ENCODE peak calls at places on chromosomes 13 and 19, in nine cellular contexts. E is HTR-8/SVneo; K is GM10248; S is stimulated activated naive CD4-positive, alpha-beta T cell; Z is ascending aorta; Y is HL-60; T is glutamatergic neuron; D is tibial nerve; A is astrocyte of the spinal cord. P is an unnamed sample.

GRCh38 chr19:35168261-35168660 is 13.7 kb downstream of the FXYD5 start:
- DNase-seq in Z (no peak), S (no peak), T (no peak), Y (no peak), K (no peak), E (no peak), D (no peak), A (no peak), P (no peak)

GRCh38 chr13:50353651-50354415 is 338.6 kb downstream of the KCNRG start:
- DNase-seq in E (no peak), A (peak; percentile 75), S (no peak), T (no peak), Y (no peak), K (no peak), D (peak; percentile 37), Z (no peak), P (no peak)

GRCh38 chr19:31262673-31263308 is 86.4 kb downstream of the TSHZ3 start:
- DNase-seq in A (no peak), D (no peak), E (no peak), Z (no peak), S (no peak), K (no peak), T (no peak), Y (no peak), P (no peak)

GRCh38 chr19:2276429-2276989 is 5.5 kb downstream of the PEAK3 start:
- DNase-seq in Y (no peak), D (no peak), A (no peak), Z (no peak), E (no peak), T (no peak), S (no peak), K (no peak), P (no peak)

GRCh38 chr19:15869109-15869555 is 28.7 kb downstream of the CYP4F2 start:
- DNase-seq in K (peak; percentile 35), S (peak; percentile 56), T (peak; percentile 29), A (no peak), D (peak; percentile 36), Z (peak; percentile 52), E (peak; percentile 68), Y (peak; percentile 99), P (no peak)

GRCh38 chr13:99218969-99219368 is 18.3 kb downstream of the UBAC2 start:
- DNase-seq in E (no peak), D (no peak), T (no peak), A (no peak), Y (no peak), S (peak; percentile 85), K (no peak), Z (no peak), P (no peak)

GRCh38 chr19:46603195-46603637 is 2.1 kb downstream of the CALM3 start:
- DNase-seq in A (no peak), E (no peak), D (no peak), Z (peak; percentile 68), T (no peak), S (no peak), Y (no peak), K (peak; percentile 73), P (no peak)

GRCh38 chr13:19184176-19184575 is 2.6 kb upstream of the TUBA3C start:
- DNase-seq in T (no peak), Y (no peak), D (no peak), E (no peak), S (no peak), Z (no peak), A (no peak), K (no peak), P (no peak)

GRCh38 chr19:32404939-32405430 is 585 bp upstream of the DPY19L3 start:
- DNase-seq in E (peak; percentile 37), T (peak; percentile 58), K (no peak), Y (no peak), S (peak; percentile 67), D (peak; percentile 50), A (no peak), Z (peak; percentile 88), P (no peak)

GRCh38 chr19:41906271-41906670 is 22.0 kb downstream of the ERFL start:
- DNase-seq in A (no peak), T (no peak), S (no peak), D (no peak), Y (no peak), K (no peak), Z (no peak), E (no peak), P (no peak)

GRCh38 chr19:55165952-55166529 is 372 bp downstream of the DNAAF3 start:
- DNase-seq in E (peak; percentile 77), T (peak; percentile 88), A (peak; percentile 82), S (peak; percentile 46), D (no peak), Y (no peak), Z (peak; percentile 72), K (no peak), P (no peak)

GRCh38 chr19:39413269-39413902 is 917 bp downstream of the PLEKHG2 start:
- DNase-seq in A (peak; percentile 63), Z (peak; percentile 88), K (no peak), E (no peak), D (no peak), Y (no peak), T (peak; percentile 87), S (peak; percentile 41), P (no peak)

GRCh38 chr19:9144920-9145319 is 4.7 kb downstream of the ZNF317 start:
- DNase-seq in S (no peak), A (no peak), E (no peak), Y (no peak), Z (no peak), T (no peak), K (no peak), D (no peak), P (no peak)

GRCh38 chr13:32040689-32041088 is 9.1 kb downstream of the FRY start:
- DNase-seq in D (no peak), E (no peak), Y (no peak), T (no peak), Z (no peak), S (no peak), A (no peak), K (no peak), P (no peak)

GRCh38 chr13:38262211-38262610 is 87.4 kb upstream of the UFM1 start:
- DNase-seq in D (no peak), Z (no peak), S (no peak), K (no peak), E (no peak), A (peak; percentile 36), Y (no peak), T (no peak), P (no peak)

GRCh38 chr19:12346896-12347295 is 13.5 kb upstream of the ZNF563 start:
- DNase-seq in A (no peak), Z (no peak), T (no peak), K (no peak), D (no peak), Y (no peak), S (peak; percentile 30), E (no peak), P (no peak)

GRCh38 chr13:67225252-67226159 is 4.6 kb downstream of the PCDH9 start:
- DNase-seq in A (no peak), K (no peak), Z (no peak), T (no peak), S (no peak), E (no peak), D (no peak), Y (no peak), P (no peak)

GRCh38 chr19:10228925-10229324 is 2.2 kb downstream of the S1PR2 start:
- DNase-seq in D (peak; percentile 31), A (no peak), T (peak; percentile 34), Y (no peak), S (peak; percentile 47), E (peak; percentile 44), K (peak; percentile 62), Z (no peak), P (no peak)

GRCh38 chr19:29596080-29596479 is 10.0 kb upstream of the POP4 start:
- DNase-seq in T (no peak), D (no peak), Y (no peak), K (no peak), Z (peak; percentile 7), S (no peak), A (no peak), E (no peak), P (no peak)

GRCh38 chr13:84303035-84303434 is 420.8 kb upstream of the SLITRK1 start:
- DNase-seq in S (no peak), T (no peak), A (no peak), D (no peak), Z (no peak), Y (no peak), E (no peak), K (no peak), P (no peak)

GRCh38 chr13:30832845-30833332 is 73.2 kb upstream of the MEDAG start:
- DNase-seq in Y (no peak), K (peak; percentile 36), D (no peak), E (peak; percentile 62), T (peak; percentile 36), Z (peak; percentile 70), S (no peak), A (peak; percentile 74), P (no peak)

GRCh38 chr19:8044018-8044417 is 8.5 kb upstream of the CCL25 start:
- DNase-seq in Y (no peak), A (no peak), Z (no peak), E (no peak), K (no peak), T (no peak), S (no peak), D (no peak), P (no peak)

GRCh38 chr13:93307651-93308050 is 81.0 kb downstream of the GPC6 start:
- DNase-seq in Y (no peak), K (no peak), S (no peak), E (no peak), T (no peak), A (no peak), Z (no peak), D (no peak), P (no peak)

GRCh38 chr19:10858204-10858828 is 10.1 kb downstream of the C19orf38 start:
- DNase-seq in A (no peak), K (peak; percentile 48), Y (no peak), Z (no peak), T (peak; percentile 66), E (no peak), S (no peak), D (no peak), P (no peak)

GRCh38 chr13:40490086-40490723 is 176.2 kb downstream of the FOXO1 start:
- DNase-seq in Y (no peak), S (peak; percentile 78), E (no peak), D (no peak), Z (peak; percentile 55), A (no peak), T (peak; percentile 55), K (no peak), P (no peak)

GRCh38 chr13:44921931-44922758 is 67.1 kb downstream of the NUFIP1 start:
- DNase-seq in K (no peak), A (peak; percentile 99), E (peak; percentile 31), Z (peak; percentile 92), Y (no peak), T (no peak), S (no peak), D (peak; percentile 75), P (no peak)

GRCh38 chr19:35276706-35277281 is 5.5 kb upstream of the HAMP start:
- DNase-seq in Y (no peak), Z (no peak), T (no peak), D (no peak), A (no peak), E (no peak), K (no peak), S (no peak), P (no peak)

GRCh38 chr19:17725422-17726078 is 6.3 kb downstream of the MAP1S start:
- DNase-seq in S (peak; percentile 12), E (no peak), T (peak; percentile 53), K (no peak), D (no peak), A (no peak), Y (no peak), Z (no peak), P (no peak)

GRCh38 chr13:109789262-109789661 is 2.9 kb upstream of the IRS2 start:
- DNase-seq in Y (no peak), E (no peak), A (no peak), T (no peak), K (no peak), D (no peak), Z (no peak), S (peak; percentile 6), P (peak; percentile 26)

GRCh38 chr19:4172861-4173473 is 9.4 kb downstream of the SIRT6 start:
- DNase-seq in T (peak; percentile 72), Y (no peak), K (peak; percentile 58), A (peak; percentile 24), E (peak; percentile 45), S (peak; percentile 78), D (peak; percentile 21), Z (no peak), P (no peak)